ENCODE peak calls at places on chromosomes 4 and X, in seven cellular contexts. G is esophagus muscularis mucosa, Y is prostate gland, R is SJSA1, D is suprapubic skin, U is dorsolateral prefrontal cortex, E is psoas muscle. K is an unnamed sample.

GRCh38 chr4:165828928-165829327 is 44.1 kb upstream of the TLL1 start:
- DNase-seq in G (no peak), Y (no peak), R (no peak), D (no peak), U (no peak), E (no peak), K (no peak)

GRCh38 chrX:150643271-150643670 is 49.9 kb upstream of the MTMR1 start:
- DNase-seq in G (no peak), Y (no peak), R (no peak), D (no peak), U (no peak), E (no peak), K (no peak)

GRCh38 chrX:134932528-134933217 is 58.1 kb upstream of the SMIM10 start:
- DNase-seq in G (no peak), Y (no peak), R (no peak), D (no peak), U (no peak), E (no peak), K (no peak)

GRCh38 chr4:77193511-77194236 is 36.7 kb downstream of the CCNG2 start:
- DNase-seq in G (no peak), Y (no peak), R (no peak), D (peak; percentile 70), U (no peak), E (peak; percentile 26), K (peak; percentile 15)

GRCh38 chrX:17584248-17584681 is 153.0 kb upstream of the SCML1 start:
- DNase-seq in G (no peak), Y (no peak), R (peak; percentile 63), D (no peak), U (no peak), E (no peak), K (no peak)

GRCh38 chrX:38755319-38755718 is 45.9 kb upstream of the MID1IP1 start:
- DNase-seq in G (no peak), Y (no peak), R (no peak), D (no peak), U (no peak), E (no peak), K (no peak)

GRCh38 chr4:52552778-52553177 is 106.3 kb downstream of the USP46 start:
- DNase-seq in G (no peak), Y (no peak), R (no peak), D (no peak), U (no peak), E (no peak), K (no peak)

GRCh38 chr4:83170952-83171399 is 56.4 kb upstream of the PLAC8 start:
- DNase-seq in G (no peak), Y (no peak), R (no peak), D (no peak), U (no peak), E (no peak), K (no peak)

GRCh38 chrX:12322031-12322430 is 183.8 kb downstream of the FRMPD4 start:
- DNase-seq in G (no peak), Y (no peak), R (no peak), D (no peak), U (no peak), E (no peak), K (no peak)

GRCh38 chr4:128311659-128312392 is 24.2 kb upstream of the PGRMC2 start:
- DNase-seq in G (no peak), Y (peak; percentile 50), R (no peak), D (no peak), U (no peak), E (no peak), K (no peak)

GRCh38 chr4:128306992-128307581 is 19.5 kb upstream of the PGRMC2 start:
- DNase-seq in G (no peak), Y (no peak), R (no peak), D (no peak), U (no peak), E (no peak), K (no peak)

GRCh38 chr4:128309585-128309984 is 22.0 kb upstream of the PGRMC2 start:
- DNase-seq in G (no peak), Y (no peak), R (no peak), D (no peak), U (no peak), E (no peak), K (no peak)

GRCh38 chr4:128310266-128310697 is 22.7 kb upstream of the PGRMC2 start:
- DNase-seq in G (no peak), Y (no peak), R (peak; percentile 48), D (no peak), U (no peak), E (no peak), K (no peak)

GRCh38 chr4:128308986-128309385 is 21.4 kb upstream of the PGRMC2 start:
- DNase-seq in G (no peak), Y (no peak), R (no peak), D (no peak), U (no peak), E (no peak), K (no peak)
- H3K4me3 ChIP-seq in G (no peak overlapping the region), Y (no peak overlapping the region), R (no peak overlapping the region), D (no peak overlapping the region), U (no peak overlapping the region), E (no peak overlapping the region), K (no peak overlapping the region)

DNA sequence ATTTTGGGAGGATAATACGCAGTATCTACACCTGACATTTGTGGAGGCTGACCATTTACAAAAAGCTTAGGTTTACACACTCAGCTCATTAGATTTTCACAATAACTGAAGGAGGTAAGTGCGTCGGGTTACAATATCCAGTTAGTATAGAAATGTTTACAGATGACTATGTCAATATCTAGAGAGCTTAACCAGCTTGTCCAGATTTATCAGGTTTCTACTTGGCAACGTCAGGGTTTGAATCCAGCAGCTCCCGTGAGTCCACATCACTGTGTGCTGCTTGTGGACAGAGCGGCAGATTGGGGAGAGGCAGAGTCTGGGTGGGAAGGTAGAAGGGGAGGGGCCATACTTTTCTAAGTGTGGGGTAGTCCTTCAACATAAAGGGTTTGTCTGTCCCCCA is 28.3 kb downstream of the ARHGAP10 start:
- DNase-seq in G (no peak), Y (peak; percentile 66), R (no peak), D (no peak), U (no peak), E (no peak), K (no peak)
- H3K27ac ChIP-seq in G (peak overlapping the region; percentile 62), Y (peak overlapping the region; percentile 48), R (no peak overlapping the region), D (no peak overlapping the region), U (no peak overlapping the region), E (peak overlapping the region; percentile 10), K (peak overlapping the region; percentile 61)

GRCh38 chrX:104253567-104254441 is 929 bp downstream of the ESX1 start:
- DNase-seq in G (no peak), Y (no peak), R (no peak), D (no peak), U (no peak), E (no peak), K (no peak)
- H3K4me3 ChIP-seq in G (peak overlapping the region; percentile 5), Y (no peak overlapping the region), R (no peak overlapping the region), D (peak overlapping the region; percentile 33), U (no peak overlapping the region), E (peak overlapping the region; percentile 38), K (peak overlapping the region; percentile 34)

GRCh38 chr4:145929415-145930178 is 9.0 kb downstream of the ZNF827 start:
- DNase-seq in G (no peak), Y (no peak), R (no peak), D (no peak), U (no peak), E (no peak), K (no peak)
- H3K27ac ChIP-seq in G (no peak overlapping the region), Y (peak overlapping the region; percentile 4), R (no peak overlapping the region), D (no peak overlapping the region), U (no peak overlapping the region), E (peak overlapping the region; percentile 46), K (no peak overlapping the region)

DNA sequence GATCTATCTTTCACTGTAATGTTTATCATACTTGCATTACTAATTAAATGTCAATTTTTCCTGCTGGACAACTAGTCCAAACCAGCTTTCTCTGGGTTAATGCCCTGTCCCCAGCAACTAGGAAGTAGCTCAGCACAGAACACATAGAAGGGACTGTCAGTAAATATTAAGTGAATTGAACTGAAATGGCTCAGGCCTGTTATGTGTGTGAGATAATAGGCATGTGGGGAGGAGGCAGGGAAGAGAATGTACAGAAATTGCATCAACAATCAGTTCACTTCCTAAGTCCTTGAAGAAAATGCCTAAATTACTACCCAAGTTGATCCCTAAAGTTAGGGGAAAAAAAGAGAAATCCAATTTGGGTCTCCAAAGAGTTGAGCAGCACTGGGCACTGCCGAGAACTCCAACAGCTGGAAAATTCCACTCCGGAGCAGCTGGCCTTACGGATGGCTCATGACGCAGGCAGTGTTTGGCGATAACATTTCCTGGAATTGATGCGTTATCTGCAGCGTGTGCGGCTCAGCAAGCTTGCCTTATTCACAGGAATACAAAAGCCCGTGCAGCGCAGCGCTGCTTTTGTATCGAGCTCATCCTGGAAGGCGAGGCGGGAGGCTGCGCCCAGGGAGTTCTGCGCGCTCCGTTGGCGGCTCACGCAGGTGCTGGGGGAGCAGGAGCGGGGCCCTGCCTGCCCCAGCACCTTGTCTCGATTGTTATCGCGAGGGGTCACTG is 297.3 kb upstream of the LCORL start:
- DNase-seq in G (no peak), Y (no peak), R (no peak), D (no peak), U (peak; percentile 16), E (peak; percentile 18), K (no peak)
- H3K4me3 ChIP-seq in G (no peak overlapping the region), Y (no peak overlapping the region), R (no peak overlapping the region), D (no peak overlapping the region), U (peak overlapping the region; percentile 46), E (peak overlapping the region; percentile 12), K (no peak overlapping the region)

K was measured in thoracic aorta.